ENCODE peak calls at places on chromosomes 5 and 9, in four cellular contexts. P is HepG2, G is GM12878, D is SK-N-SH. U is an unnamed sample.

GRCh38 chr5:148145916-148146315 is 22.4 kb upstream of the SPINK14 start:
- DNase-seq in G (no peak), D (no peak), P (peak; percentile 77), U (no peak)

GRCh38 chr5:37900692-37901091 is 60.9 kb upstream of the GDNF start:
- DNase-seq in G (no peak), D (peak; percentile 4), P (peak; percentile 29), U (peak; percentile 29)

GRCh38 chr9:20197976-20198685 is 409.3 kb upstream of the SLC24A2 start:
- DNase-seq in P (no peak), D (peak; percentile 10), G (no peak), U (no peak)

GRCh38 chr5:132205385-132206125 is 22.1 kb downstream of the P4HA2 start:
- DNase-seq in G (no peak), D (no peak), P (no peak), U (no peak)

GRCh38 chr9:107397076-107398049 is 92.2 kb downstream of the KLF4 start:
- DNase-seq in G (no peak), D (no peak), P (no peak), U (no peak)

GRCh38 chr9:116806075-116806474 is 119.0 kb downstream of the TRIM32 start:
- DNase-seq in D (no peak), P (no peak), G (no peak), U (no peak)

GRCh38 chr9:78539904-78540303 is 243.0 kb downstream of the PSAT1 start:
- DNase-seq in P (no peak), G (no peak), D (no peak), U (no peak)

GRCh38 chr9:124869986-124870560 is 8.1 kb downstream of the ARPC5L start:
- DNase-seq in D (no peak), P (peak; percentile 49), G (peak; percentile 61), U (no peak)

GRCh38 chr9:135827866-135828580 is 79.3 kb downstream of the CAMSAP1 start:
- DNase-seq in D (no peak), G (no peak), P (no peak), U (no peak)

GRCh38 chr9:111914749-111915424 is 18.3 kb downstream of the UGCG start:
- DNase-seq in P (no peak), G (no peak), D (peak; percentile 38), U (no peak)

GRCh38 chr5:176466245-176466871 is 18.2 kb downstream of the FAF2 start:
- DNase-seq in D (no peak), P (peak; percentile 56), G (no peak), U (peak; percentile 61)

GRCh38 chr5:151614565-151614964 is 23.4 kb upstream of the FAT2 start:
- DNase-seq in G (no peak), P (no peak), D (no peak), U (no peak)

DNA sequence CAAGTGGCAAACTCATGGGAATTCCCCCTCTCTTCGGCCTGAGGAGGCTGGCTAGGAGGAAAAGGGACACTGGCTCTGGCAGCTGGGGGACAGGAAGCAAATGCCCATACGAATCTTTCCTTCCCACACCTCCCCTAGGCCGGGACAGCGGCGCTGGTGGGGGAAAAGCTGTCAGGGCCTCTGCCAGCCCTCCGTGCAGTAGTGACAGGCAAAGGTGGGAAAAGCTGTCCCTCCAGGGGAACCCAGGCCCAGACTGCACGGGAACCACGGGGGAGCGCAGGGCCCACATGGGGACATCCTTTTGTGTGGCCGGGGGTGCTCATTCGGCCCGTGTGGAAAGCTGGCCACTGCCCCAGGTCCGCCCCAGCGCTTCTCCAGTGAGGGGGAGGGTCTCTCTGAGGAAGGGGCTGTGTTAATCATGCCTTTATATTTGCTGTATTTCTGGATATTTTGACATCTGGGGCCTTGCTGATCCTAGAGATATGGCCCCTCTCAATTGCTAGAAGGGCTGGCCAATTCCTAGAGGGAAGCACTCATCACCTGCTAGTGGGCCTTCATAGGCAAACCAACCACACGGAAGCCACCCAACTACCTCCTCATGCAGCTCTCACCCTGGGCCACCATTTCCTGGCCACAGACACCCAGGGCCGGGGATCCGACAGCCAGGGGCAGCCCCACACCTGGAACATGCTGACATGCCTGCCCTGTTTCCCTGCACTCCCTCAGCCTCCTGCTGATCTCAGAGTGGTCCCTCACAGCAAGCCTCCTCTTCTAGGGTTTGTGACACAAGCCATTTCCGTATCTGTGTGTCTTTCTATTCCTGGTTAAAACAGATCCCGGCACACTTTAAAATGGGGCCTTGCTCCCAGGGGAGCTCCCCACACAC is 138.8 kb downstream of the ROR2 start:
- DNase-seq in D (peak; percentile 63), G (no peak), P (no peak), U (no peak)
- TF ChIP-seq PBX3 in D (no peak), G (no peak), P (no peak), U (no peak)

GRCh38 chr9:101604287-101604686 is 9.5 kb upstream of the PPP3R2 start:
- DNase-seq in G (no peak), P (no peak), D (no peak), U (no peak)

GRCh38 chr9:101605547-101605946 is 10.8 kb upstream of the PPP3R2 start:
- DNase-seq in G (no peak), P (no peak), D (no peak), U (no peak)

GRCh38 chr9:101601904-101602765 is 7.4 kb upstream of the PPP3R2 start:
- DNase-seq in D (peak; percentile 61), P (peak; percentile 46), G (no peak), U (peak; percentile 47)
- TF ChIP-seq PBX3 in D (no peak), P (no peak), G (no peak), U (no peak)

GRCh38 chr5:149322518-149322917 is 22.8 kb upstream of the GRPEL2 start:
- DNase-seq in D (no peak), G (no peak), P (peak; percentile 77), U (no peak)

GRCh38 chr5:149319174-149319573 is 26.1 kb upstream of the GRPEL2 start:
- DNase-seq in D (no peak), G (no peak), P (no peak), U (no peak)

GRCh38 chr5:149317281-149318048 is 27.8 kb upstream of the GRPEL2 start:
- DNase-seq in G (no peak), D (peak; percentile 76), P (peak; percentile 52), U (peak; percentile 69)

GRCh38 chr5:149323235-149324205 is 21.8 kb upstream of the GRPEL2 start:
- DNase-seq in P (peak; percentile 46), D (no peak), G (no peak), U (no peak)

GRCh38 chr5:149320791-149321330 is 24.4 kb upstream of the GRPEL2 start:
- DNase-seq in D (peak; percentile 88), G (no peak), P (peak; percentile 94), U (peak; percentile 88)
- TF ChIP-seq PBX3 in D (no peak), G (no peak), P (no peak), U (no peak)

GRCh38 chr5:15440434-15440833 is 59.5 kb upstream of the FBXL7 start:
- DNase-seq in D (no peak), G (no peak), P (no peak), U (no peak)
- TF ChIP-seq PBX3 in D (no peak), G (no peak), P (no peak), U (no peak)

GRCh38 chr9:73575071-73575470 is 423.4 kb downstream of the ANXA1 start:
- DNase-seq in P (no peak), D (no peak), G (no peak), U (no peak)

GRCh38 chr9:73575661-73576060 is 424.0 kb downstream of the ANXA1 start:
- DNase-seq in D (no peak), P (no peak), G (no peak), U (no peak)

GRCh38 chr9:73577867-73578266 is 426.2 kb downstream of the ANXA1 start:
- DNase-seq in P (no peak), G (no peak), D (peak; percentile 44), U (no peak)

GRCh38 chr9:73573235-73573634 is 421.6 kb downstream of the ANXA1 start:
- DNase-seq in D (no peak), G (no peak), P (no peak), U (no peak)
- TF ChIP-seq PBX3 in D (no peak), G (no peak), P (no peak), U (no peak)